ENCODE peak calls at places on chromosomes 6 and 20, in eight cellular contexts. R is GM04504; A is fibroblast of villous mesenchyme; M is neuronal stem cell; V is GM23248; L is CD8-positive, alpha-beta memory T cell; T is NCI-H345; Z is HAP-1. K is an unnamed sample.

GRCh38 chr20:38714308-38714707 is 10.0 kb upstream of the SLC32A1 start:
- DNase-seq in R (no peak), A (no peak), M (no peak), V (no peak), L (no peak), T (no peak), Z (no peak), K (no peak)

GRCh38 chr6:132391391-132392291 is 9.6 kb downstream of the MOXD1 start:
- DNase-seq in R (peak; percentile 85), A (peak; percentile 70), M (peak; percentile 9), V (peak; percentile 95), L (no peak), T (no peak), Z (peak; percentile 36), K (no peak)

GRCh38 chr6:148085651-148086321 is 256.9 kb upstream of the SASH1 start:
- DNase-seq in R (no peak), A (no peak), M (no peak), V (no peak), L (no peak), T (no peak), Z (no peak), K (no peak)

GRCh38 chr6:108222504-108222903 is 38.3 kb downstream of the SNX3 start:
- DNase-seq in R (no peak), A (no peak), M (no peak), V (peak; percentile 33), L (no peak), T (no peak), Z (no peak), K (no peak)

GRCh38 chr6:35146453-35146852 is 5.3 kb upstream of the TCP11 start:
- DNase-seq in R (no peak), A (peak; percentile 48), M (no peak), V (peak; percentile 70), L (no peak), T (peak; percentile 20), Z (peak; percentile 78), K (no peak)

GRCh38 chr6:130587778-130588520 is 222.1 kb downstream of the TMEM200A start:
- DNase-seq in R (peak; percentile 43), A (peak; percentile 65), M (no peak), V (peak; percentile 80), L (no peak), T (no peak), Z (no peak), K (no peak)

GRCh38 chr20:23048283-23049200 is 930 bp downstream of the THBD start:
- DNase-seq in R (no peak), A (peak; percentile 17), M (peak; percentile 24), V (peak; percentile 78), L (no peak), T (peak; percentile 68), Z (no peak), K (no peak)

GRCh38 chr20:42123981-42124473 is 505.9 kb upstream of the CHD6 start:
- DNase-seq in R (no peak), A (no peak), M (no peak), V (no peak), L (no peak), T (no peak), Z (no peak), K (no peak)

GRCh38 chr6:130037207-130037811 is 18.9 kb downstream of the L3MBTL3 start:
- DNase-seq in R (no peak), A (no peak), M (no peak), V (peak; percentile 32), L (no peak), T (no peak), Z (no peak), K (no peak)

GRCh38 chr20:53918949-53919361 is 151.4 kb downstream of the BCAS1 start:
- DNase-seq in R (no peak), A (no peak), M (no peak), V (no peak), L (no peak), T (no peak), Z (peak; percentile 58), K (peak; percentile 93)

GRCh38 chr6:143223895-143224294 is 163.2 kb downstream of the AIG1 start:
- DNase-seq in R (no peak), A (peak; percentile 59), M (peak; percentile 4), V (no peak), L (no peak), T (no peak), Z (no peak), K (no peak)

GRCh38 chr6:11276911-11277274 is 44.4 kb upstream of the NEDD9 start:
- DNase-seq in R (no peak), A (no peak), M (no peak), V (peak; percentile 11), L (no peak), T (no peak), Z (no peak), K (no peak)

GRCh38 chr6:106446287-106446885 is 85.9 kb downstream of the CRYBG1 start:
- DNase-seq in R (no peak), A (peak; percentile 20), M (no peak), V (peak; percentile 41), L (peak; percentile 13), T (no peak), Z (no peak), K (no peak)

GRCh38 chr6:46983007-46983411 is 59.1 kb downstream of the ADGRF1 start:
- DNase-seq in R (peak; percentile 47), A (peak; percentile 36), M (no peak), V (peak; percentile 15), L (no peak), T (no peak), Z (no peak), K (no peak)

GRCh38 chr20:38825901-38826625 is 20.6 kb downstream of the PPP1R16B start:
- DNase-seq in R (peak; percentile 10), A (peak; percentile 59), M (peak; percentile 21), V (peak; percentile 46), L (no peak), T (peak; percentile 94), Z (peak; percentile 19), K (peak; percentile 42)

GRCh38 chr20:45695496-45695895 is 6.3 kb upstream of the WFDC13 start:
- DNase-seq in R (no peak), A (no peak), M (no peak), V (peak; percentile 1), L (no peak), T (no peak), Z (no peak), K (no peak)

GRCh38 chr6:24721461-24722215 is 2.7 kb upstream of the C6orf62 start:
- DNase-seq in R (no peak), A (peak; percentile 92), M (no peak), V (peak; percentile 92), L (no peak), T (peak; percentile 93), Z (no peak), K (peak; percentile 54)

GRCh38 chr6:35718911-35719381 is 17.9 kb upstream of the ARMC12 start:
- DNase-seq in R (no peak), A (no peak), M (no peak), V (no peak), L (no peak), T (no peak), Z (no peak), K (no peak)

GRCh38 chr20:64101731-64102621 is 5.4 kb downstream of the NPBWR2 start:
- DNase-seq in R (no peak), A (peak; percentile 18), M (peak; percentile 74), V (peak; percentile 39), L (peak; percentile 50), T (peak; percentile 67), Z (peak; percentile 89), K (no peak)

GRCh38 chr6:134177753-134178229 is 125.4 kb upstream of the SLC2A12 start:
- DNase-seq in R (peak; percentile 74), A (peak; percentile 92), M (no peak), V (peak; percentile 79), L (no peak), T (no peak), Z (no peak), K (no peak)

GRCh38 chr20:49937023-49937929 is 1.1 kb downstream of the RNF114 start:
- DNase-seq in R (no peak), A (peak; percentile 33), M (no peak), V (peak; percentile 22), L (peak; percentile 10), T (peak; percentile 27), Z (no peak), K (no peak)

GRCh38 chr20:57908691-57909090 is 198.9 kb upstream of the PMEPA1 start:
- DNase-seq in R (no peak), A (no peak), M (no peak), V (no peak), L (no peak), T (no peak), Z (no peak), K (no peak)

GRCh38 chr6:100796049-100796823 is 84.9 kb downstream of the ASCC3 start:
- DNase-seq in R (no peak), A (no peak), M (no peak), V (no peak), L (no peak), T (no peak), Z (no peak), K (no peak)

GRCh38 chr20:12316794-12317193 is 399.1 kb downstream of the BTBD3 start:
- DNase-seq in R (no peak), A (no peak), M (no peak), V (no peak), L (no peak), T (no peak), Z (no peak), K (no peak)

GRCh38 chr6:162343196-162343901 is 384.2 kb downstream of the PRKN start:
- DNase-seq in R (no peak), A (no peak), M (no peak), V (peak; percentile 8), L (no peak), T (no peak), Z (peak; percentile 17), K (no peak)

GRCh38 chr6:29647927-29648642 is 8.8 kb upstream of the MOG start:
- DNase-seq in R (no peak), A (peak; percentile 46), M (no peak), V (peak; percentile 73), L (no peak), T (peak; percentile 60), Z (peak; percentile 39), K (no peak)

GRCh38 chr6:169618526-169619490 is 83.0 kb downstream of the WDR27 start:
- DNase-seq in R (peak; percentile 80), A (peak; percentile 90), M (no peak), V (peak; percentile 90), L (no peak), T (no peak), Z (peak; percentile 63), K (peak; percentile 56)

GRCh38 chr20:4457566-4458543 is 263.9 kb upstream of the PRND start:
- DNase-seq in R (no peak), A (peak; percentile 52), M (peak; percentile 39), V (no peak), L (no peak), T (no peak), Z (no peak), K (no peak)

GRCh38 chr20:5844063-5844681 is 94.0 kb downstream of the SHLD1 start:
- DNase-seq in R (no peak), A (peak; percentile 51), M (no peak), V (peak; percentile 67), L (peak; percentile 9), T (peak; percentile 96), Z (no peak), K (no peak)

GRCh38 chr6:83270971-83271714 is 78.0 kb downstream of the RWDD2A start:
- DNase-seq in R (peak; percentile 28), A (peak; percentile 87), M (no peak), V (peak; percentile 59), L (no peak), T (no peak), Z (no peak), K (no peak)